ENCODE peak calls at places on chromosome 9, in six cellular contexts. W is lower leg skin; L is Jurkat, Clone E6-1; P is fibroblast of the aortic adventitia; T is IMR-90; B is fibroblast of mammary gland. J is an unnamed sample.

GRCh38 chr9:11933926-11934325 is 759.3 kb upstream of the TYRP1 start:
- DNase-seq in W (no peak), L (no peak), P (peak; percentile 95), T (peak; percentile 1), B (peak; percentile 85), J (no peak)

GRCh38 chr9:87615547-87616148 is 110.3 kb upstream of the CTSL start:
- DNase-seq in W (no peak), L (no peak), P (peak; percentile 10), T (no peak), B (no peak), J (no peak)

GRCh38 chr9:6552033-6552737 is 93.3 kb downstream of the GLDC start:
- DNase-seq in W (no peak), L (no peak), P (peak; percentile 51), T (peak; percentile 83), B (peak; percentile 74), J (no peak)

GRCh38 chr9:90926920-90927319 is 125.3 kb downstream of the SYK start:
- DNase-seq in W (no peak), L (no peak), P (no peak), T (no peak), B (no peak), J (no peak)

GRCh38 chr9:132194508-132194907 is 32.6 kb downstream of the NTNG2 start:
- DNase-seq in W (no peak), L (no peak), P (no peak), T (no peak), B (no peak), J (no peak)

GRCh38 chr9:74493512-74493911 is 3.6 kb upstream of the RORB start:
- DNase-seq in W (no peak), L (no peak), P (no peak), T (no peak), B (no peak), J (no peak)

GRCh38 chr9:7777776-7778175 is 21.8 kb downstream of the DMAC1 start:
- DNase-seq in W (no peak), L (no peak), P (no peak), T (no peak), B (peak; percentile 29), J (no peak)

GRCh38 chr9:134284273-134284672 is 42.0 kb upstream of the RXRA start:
- DNase-seq in W (no peak), L (no peak), P (no peak), T (no peak), B (no peak), J (no peak)

GRCh38 chr9:88706193-88707112 is 171.5 kb downstream of the NXNL2 start:
- DNase-seq in W (no peak), L (no peak), P (no peak), T (no peak), B (no peak), J (no peak)

GRCh38 chr9:37564931-37565330 is 11.2 kb downstream of the FBXO10 start:
- DNase-seq in W (no peak), L (no peak), P (no peak), T (no peak), B (no peak), J (no peak)

GRCh38 chr9:120391691-120392090 is 188.3 kb downstream of the CDK5RAP2 start:
- DNase-seq in W (no peak), L (no peak), P (no peak), T (no peak), B (no peak), J (no peak)

GRCh38 chr9:72006481-72006880 is 53.9 kb downstream of the C9orf57 start:
- DNase-seq in W (no peak), L (no peak), P (peak; percentile 9), T (peak; percentile 31), B (peak; percentile 35), J (no peak)

GRCh38 chr9:32524558-32525461 is 1.2 kb downstream of the RIGI start:
- DNase-seq in W (peak; percentile 24), L (no peak), P (peak; percentile 19), T (no peak), B (no peak), J (peak; percentile 21)

GRCh38 chr9:121299467-121300282 is 31.7 kb downstream of the GSN start:
- DNase-seq in W (peak; percentile 75), L (no peak), P (peak; percentile 35), T (no peak), B (no peak), J (peak; percentile 7)

GRCh38 chr9:124818431-124819281 is 34.6 kb upstream of the WDR38 start:
- DNase-seq in W (peak; percentile 69), L (no peak), P (peak; percentile 37), T (peak; percentile 74), B (peak; percentile 35), J (no peak)

GRCh38 chr9:134634667-134635230 is 6.9 kb upstream of the COL5A1 start:
- DNase-seq in W (no peak), L (no peak), P (no peak), T (no peak), B (no peak), J (no peak)

GRCh38 chr9:125494555-125494920 is 212.5 kb downstream of the MAPKAP1 start:
- DNase-seq in W (no peak), L (no peak), P (peak; percentile 32), T (peak; percentile 73), B (peak; percentile 49), J (no peak)

GRCh38 chr9:78393340-78393739 is 96.4 kb downstream of the PSAT1 start:
- DNase-seq in W (no peak), L (no peak), P (no peak), T (no peak), B (no peak), J (no peak)

GRCh38 chr9:137138701-137139467 is at the start of gene GRIN1:
- DNase-seq in W (no peak), L (no peak), P (peak; percentile 15), T (no peak), B (no peak), J (peak; percentile 40)

GRCh38 chr9:94865599-94866456 is 139.3 kb downstream of the AOPEP start:
- DNase-seq in W (no peak), L (no peak), P (peak; percentile 66), T (peak; percentile 84), B (no peak), J (no peak)

GRCh38 chr9:93963969-93964368 is 8.8 kb upstream of the BARX1 start:
- DNase-seq in W (no peak), L (no peak), P (no peak), T (peak; percentile 5), B (no peak), J (no peak)

GRCh38 chr9:18490591-18491370 is 16.8 kb downstream of the ADAMTSL1 start:
- DNase-seq in W (peak; percentile 54), L (no peak), P (peak; percentile 99), T (peak; percentile 99), B (peak; percentile 100), J (no peak)
- H3K4me3 ChIP-seq in W (no peak overlapping the region), L (no peak overlapping the region), P (peak overlapping the region; percentile 50), T (peak overlapping the region; percentile 13), B (peak overlapping the region; percentile 12), J (no peak overlapping the region)

DNA sequence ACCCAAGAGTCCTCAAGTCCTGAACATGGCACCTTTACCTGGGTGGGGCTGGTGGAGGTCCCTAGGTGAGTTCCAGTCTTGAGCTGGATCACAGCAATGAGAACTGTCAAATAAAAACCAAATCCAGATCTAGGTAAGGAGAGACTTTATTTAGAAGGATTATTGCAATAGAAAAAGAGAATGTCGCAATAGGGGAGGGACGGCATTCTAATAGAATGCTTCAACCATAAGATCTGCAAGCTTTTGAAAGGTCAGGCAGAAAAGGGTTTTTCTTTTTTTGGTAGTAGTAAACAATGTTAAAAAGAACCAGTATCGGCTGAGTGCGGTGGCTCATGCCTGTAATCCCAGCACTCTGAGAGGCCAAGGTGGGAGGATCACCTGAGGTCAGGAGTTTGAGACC is 5.2 kb upstream of the GCNT1 start:
- DNase-seq in W (no peak), L (no peak), P (peak; percentile 89), T (peak; percentile 83), B (peak; percentile 87), J (no peak)
- H3K4me3 ChIP-seq in W (no peak overlapping the region), L (no peak overlapping the region), P (no peak overlapping the region), T (no peak overlapping the region), B (no peak overlapping the region), J (no peak overlapping the region)

GRCh38 chr9:21567926-21568325 is 85.8 kb upstream of the IFNE start:
- DNase-seq in W (no peak), L (no peak), P (no peak), T (no peak), B (no peak), J (no peak)
- H3K4me3 ChIP-seq in W (no peak overlapping the region), L (no peak overlapping the region), P (no peak overlapping the region), T (no peak overlapping the region), B (no peak overlapping the region), J (no peak overlapping the region)

DNA sequence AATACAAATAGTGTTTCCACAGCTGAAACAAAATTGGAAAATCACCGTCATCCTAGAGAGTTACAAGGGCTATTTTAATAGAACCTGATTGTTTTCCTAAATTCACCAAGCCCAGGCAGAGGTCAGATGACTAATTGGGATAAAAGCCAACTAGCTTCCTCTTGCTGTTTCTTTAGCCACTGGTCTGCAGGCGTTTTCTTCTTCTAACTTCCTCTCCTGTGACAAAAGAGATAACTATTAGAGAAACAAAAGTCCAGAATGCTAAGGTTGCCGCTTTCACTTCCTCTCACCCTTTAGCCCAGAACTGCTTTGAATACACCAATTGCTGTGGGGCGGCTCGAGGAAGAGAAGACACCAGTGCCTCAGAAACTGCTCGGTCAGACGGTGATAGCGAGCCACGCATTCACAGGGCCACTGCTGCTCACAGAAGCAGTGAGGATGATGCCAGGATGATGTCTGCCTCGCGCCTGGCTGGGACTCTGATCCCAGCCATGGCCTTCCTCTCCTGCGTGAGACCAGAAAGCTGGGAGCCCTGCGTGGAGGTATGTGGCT is at the start of gene TLR4:
- DNase-seq in W (peak; percentile 67), L (no peak), P (peak; percentile 88), T (no peak), B (peak; percentile 85), J (peak; percentile 2)
- H3K4me3 ChIP-seq in W (peak within 1 kb of the TSS; percentile 41), L (no peak within 1 kb of the TSS), P (peak within 1 kb of the TSS; percentile 70), T (no peak within 1 kb of the TSS), B (peak within 1 kb of the TSS; percentile 50), J (no peak within 1 kb of the TSS)

GRCh38 chr9:136011703-136012496 is 50.7 kb upstream of the UBAC1 start:
- DNase-seq in W (peak; percentile 42), L (no peak), P (peak; percentile 75), T (peak; percentile 59), B (peak; percentile 77), J (no peak)
- H3K4me3 ChIP-seq in W (no peak overlapping the region), L (no peak overlapping the region), P (no peak overlapping the region), T (no peak overlapping the region), B (no peak overlapping the region), J (no peak overlapping the region)

DNA sequence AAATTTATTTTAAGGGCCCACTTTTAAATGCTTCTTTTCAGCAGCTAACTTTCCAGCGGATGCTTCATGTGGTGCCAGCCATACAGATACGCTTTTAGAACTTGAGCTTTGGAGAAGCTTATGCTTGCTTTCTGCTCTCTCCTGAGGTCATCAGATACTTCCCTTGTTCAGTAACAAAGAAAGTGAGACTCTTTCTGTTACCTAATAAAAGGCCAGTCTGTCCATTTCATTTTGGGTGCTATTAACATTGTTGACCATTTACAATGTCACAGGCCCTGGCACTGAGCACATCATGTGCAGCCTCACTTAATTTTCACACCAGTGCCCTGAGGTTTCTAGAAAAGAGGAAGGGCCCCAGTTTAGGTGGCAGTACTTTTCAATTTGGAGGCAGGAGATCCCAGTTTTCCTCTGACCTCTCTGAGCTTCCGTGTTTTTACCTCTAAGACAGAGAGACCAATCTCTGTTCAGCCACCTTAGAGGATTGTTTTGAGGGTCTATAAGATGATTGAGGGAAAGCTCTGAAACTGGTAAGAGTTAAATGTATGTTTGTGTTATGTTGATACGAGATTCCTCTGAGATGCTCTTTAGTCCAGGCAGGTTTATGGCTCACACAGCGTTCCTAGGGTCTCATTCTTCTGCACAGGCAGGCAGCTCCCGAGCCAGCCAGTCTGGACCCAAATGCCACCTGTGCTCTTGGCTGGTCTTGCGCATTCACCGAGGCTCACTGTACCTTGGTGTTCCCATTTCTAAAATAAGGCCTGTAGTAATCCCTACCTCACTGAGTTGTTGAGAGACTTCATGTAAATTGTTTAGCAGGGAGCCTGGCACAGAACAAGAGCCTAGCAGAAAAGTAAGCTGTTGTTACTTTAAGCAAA is 4.4 kb downstream of the ABL1 start:
- DNase-seq in W (no peak), L (no peak), P (no peak), T (no peak), B (no peak), J (no peak)
- H3K4me3 ChIP-seq in W (no peak overlapping the region), L (no peak overlapping the region), P (peak overlapping the region; percentile 36), T (no peak overlapping the region), B (no peak overlapping the region), J (no peak overlapping the region)